ENCODE peak calls at places on chromosome 15, in four cellular contexts. G is HCT116, Q is K562, D is HepG2. O is an unnamed sample.

GRCh38 chr15:69758810-69759410 is 306.3 kb downstream of the RPLP1 start:
- DNase-seq in G (no peak), Q (no peak), D (no peak), O (no peak)

GRCh38 chr15:52082197-52083036 is 30.2 kb downstream of the BCL2L10 start:
- DNase-seq in G (no peak), Q (no peak), D (no peak), O (no peak)

GRCh38 chr15:63997715-63998442 is 48.4 kb downstream of the DAPK2 start:
- DNase-seq in G (no peak), Q (no peak), D (no peak), O (no peak)

GRCh38 chr15:24054547-24055245 is 367.6 kb upstream of the NDN start:
- DNase-seq in G (no peak), Q (no peak), D (no peak), O (no peak)

GRCh38 chr15:90232196-90232595 is 1.5 kb downstream of the CIB1 start:
- DNase-seq in G (no peak), Q (no peak), D (no peak), O (no peak)

GRCh38 chr15:26945046-26945445 is 25.9 kb upstream of the GABRG3 start:
- DNase-seq in G (no peak), Q (no peak), D (no peak), O (no peak)

GRCh38 chr15:74365619-74366445 is 1.6 kb downstream of the CYP11A1 start:
- DNase-seq in G (no peak), Q (no peak), D (peak; percentile 25), O (no peak)

GRCh38 chr15:70475921-70476320 is 287.4 kb downstream of the UACA start:
- DNase-seq in G (no peak), Q (no peak), D (no peak), O (no peak)

GRCh38 chr15:52737720-52738119 is 52.4 kb downstream of the ONECUT1 start:
- DNase-seq in G (no peak), Q (no peak), D (no peak), O (no peak)

GRCh38 chr15:93109370-93110105 is 20.5 kb upstream of the RGMA start:
- DNase-seq in G (no peak), Q (no peak), D (no peak), O (no peak)

GRCh38 chr15:99745687-99746086 is 12.4 kb upstream of the LYSMD4 start:
- DNase-seq in G (no peak), Q (no peak), D (no peak), O (no peak)

GRCh38 chr15:33729648-33730047 is 238.6 kb upstream of the CHRM5 start:
- DNase-seq in G (peak; percentile 6), Q (no peak), D (peak; percentile 7), O (no peak)

GRCh38 chr15:92636401-92636949 is 19.1 kb downstream of the FAM174B start:
- DNase-seq in G (no peak), Q (no peak), D (no peak), O (no peak)

GRCh38 chr15:83695901-83696425 is 42.0 kb downstream of the ADAMTSL3 start:
- DNase-seq in G (no peak), Q (no peak), D (no peak), O (no peak)

GRCh38 chr15:59157840-59158700 is 48.6 kb upstream of the LDHAL6B start:
- DNase-seq in G (no peak), Q (no peak), D (no peak), O (no peak)

GRCh38 chr15:43294091-43294706 is 27.5 kb upstream of the TGM5 start:
- DNase-seq in G (no peak), Q (no peak), D (no peak), O (no peak)

GRCh38 chr15:70584838-70585706 is 178.3 kb downstream of the UACA start:
- DNase-seq in G (peak; percentile 38), Q (no peak), D (peak; percentile 84), O (peak; percentile 8)

GRCh38 chr15:44340410-44340809 is 51.9 kb downstream of the GOLM2 start:
- DNase-seq in G (no peak), Q (no peak), D (no peak), O (no peak)

GRCh38 chr15:70792171-70792573 is 28.8 kb upstream of the UACA start:
- DNase-seq in G (peak; percentile 47), Q (no peak), D (no peak), O (peak; percentile 77)

GRCh38 chr15:34739346-34739745 is 15.5 kb downstream of the GJD2 start:
- DNase-seq in G (no peak), Q (no peak), D (no peak), O (no peak)

GRCh38 chr15:74723754-74724334 is 1.5 kb downstream of the CYP1A1 start:
- DNase-seq in G (peak; percentile 77), Q (peak; percentile 72), D (peak; percentile 82), O (peak; percentile 32)

GRCh38 chr15:67201136-67201535 is 53.3 kb downstream of the AAGAB start:
- DNase-seq in G (no peak), Q (no peak), D (no peak), O (no peak)
- TF ChIP-seq TCF7L2 in G (no peak), Q (no peak), D (no peak), O (no peak)

GRCh38 chr15:62344806-62345539 is 179.9 kb upstream of the C2CD4B start:
- DNase-seq in G (peak; percentile 86), Q (peak; percentile 63), D (peak; percentile 77), O (peak; percentile 72)
- H3K4me3 ChIP-seq in G (no peak overlapping the region), Q (no peak overlapping the region), D (peak overlapping the region; percentile 31), O (peak overlapping the region; percentile 42)

GRCh38 chr15:80478075-80478474 is 73.9 kb downstream of the ARNT2 start:
- DNase-seq in G (no peak), Q (no peak), D (no peak), O (no peak)
- TF ChIP-seq TCF7L2 in G (no peak), Q (no peak), D (no peak), O (no peak)

GRCh38 chr15:39376371-39376909 is 204.4 kb upstream of the THBS1 start:
- DNase-seq in G (no peak), Q (no peak), D (no peak), O (no peak)
- H3K4me3 ChIP-seq in G (no peak overlapping the region), Q (no peak overlapping the region), D (no peak overlapping the region), O (no peak overlapping the region)

DNA sequence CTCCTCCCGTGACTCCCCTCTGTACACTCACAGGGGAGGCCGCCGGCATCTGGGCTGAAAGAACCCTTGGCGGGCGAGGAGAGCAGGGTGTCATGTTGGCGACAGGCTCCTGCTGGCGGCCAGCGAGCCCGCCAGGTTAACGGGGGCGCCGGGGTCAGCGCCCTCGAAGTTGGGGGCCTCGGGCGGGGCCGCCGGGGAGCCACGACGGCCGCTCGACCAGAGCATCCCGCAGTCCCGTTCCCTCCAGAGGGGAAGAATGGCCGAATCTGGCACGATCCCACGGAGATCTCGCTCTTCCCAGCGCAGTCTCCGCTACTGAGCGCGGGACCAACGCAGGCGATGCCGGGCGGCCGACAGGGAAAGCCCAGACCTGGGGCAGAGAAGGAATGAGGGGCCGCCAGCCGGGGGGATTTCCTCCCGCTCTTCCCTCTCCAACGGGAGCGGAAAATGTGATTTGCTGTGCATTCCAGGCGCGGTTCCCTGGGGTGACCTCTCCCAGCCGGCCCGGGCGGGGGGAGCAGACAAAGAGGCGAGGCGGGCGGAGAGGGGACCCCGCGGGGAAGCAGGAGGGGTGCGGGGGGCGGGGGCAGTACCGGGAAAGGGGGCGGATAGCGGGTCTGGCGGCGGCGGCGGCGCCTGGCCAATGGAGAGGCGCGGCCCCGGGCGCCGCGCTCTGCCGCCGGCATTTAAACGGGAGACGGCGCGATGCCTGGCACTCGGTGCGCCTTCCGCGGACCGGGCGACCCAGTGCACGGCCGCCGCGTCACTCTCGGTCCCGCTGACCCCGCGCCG is at the start of gene GREM1:
- DNase-seq in G (no peak), Q (no peak), D (no peak), O (no peak)
- TF ChIP-seq TCF7L2 in G (no peak), Q (no peak), D (no peak), O (no peak)

DNA sequence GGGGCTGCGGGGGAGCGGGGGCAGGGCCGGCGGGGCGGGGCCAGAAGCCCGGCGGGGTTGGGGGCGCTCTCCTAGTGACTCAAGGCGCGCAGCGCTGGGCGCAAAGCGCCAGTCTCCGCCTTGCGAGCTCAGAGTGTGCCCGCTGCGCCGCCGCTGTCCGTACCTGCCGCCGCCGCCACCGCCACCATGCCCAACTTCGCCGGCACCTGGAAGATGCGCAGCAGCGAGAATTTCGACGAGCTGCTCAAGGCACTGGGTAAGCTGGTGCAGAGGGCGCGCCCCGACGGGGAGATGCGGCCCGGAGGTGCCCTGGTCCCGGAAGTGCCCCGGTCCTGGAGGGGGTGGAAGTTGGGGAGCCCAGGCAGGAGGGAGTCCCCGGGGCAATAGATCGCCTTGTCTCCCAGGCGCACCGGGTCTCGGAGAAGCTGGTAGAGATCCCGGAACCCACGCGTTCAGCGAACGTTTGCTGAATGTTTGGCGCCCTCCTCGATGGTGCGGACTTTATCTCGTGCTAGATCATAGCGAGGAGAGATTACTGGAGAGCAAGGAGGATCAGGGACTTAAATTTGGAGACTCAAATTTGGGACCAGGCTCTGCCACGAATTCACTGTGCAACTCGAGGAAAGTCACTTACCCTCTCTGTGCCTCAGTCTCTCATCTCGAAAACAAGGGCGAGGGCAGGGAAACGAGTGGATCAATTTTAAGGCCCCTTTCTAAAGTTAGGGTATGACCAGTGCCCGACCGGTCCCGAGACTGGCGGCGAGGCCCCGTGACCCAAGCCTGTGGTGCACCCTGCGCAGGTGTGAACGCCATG is at the start of gene CRABP1:
- DNase-seq in G (no peak), Q (no peak), D (no peak), O (no peak)
- H3K4me3 ChIP-seq in G (no peak within 1 kb of the TSS), Q (no peak within 1 kb of the TSS), D (no peak within 1 kb of the TSS), O (peak within 1 kb of the TSS; percentile 21)

GRCh38 chr15:57237676-57238075 is 138.6 kb upstream of the CGNL1 start:
- DNase-seq in G (no peak), Q (no peak), D (no peak), O (no peak)

GRCh38 chr15:57237282-57237642 is 139.0 kb upstream of the CGNL1 start:
- DNase-seq in G (no peak), Q (no peak), D (no peak), O (no peak)

GRCh38 chr15:57235865-57236264 is 140.4 kb upstream of the CGNL1 start:
- DNase-seq in G (no peak), Q (peak; percentile 32), D (no peak), O (no peak)

GRCh38 chr15:57235186-57235585 is 141.1 kb upstream of the CGNL1 start:
- DNase-seq in G (no peak), Q (no peak), D (no peak), O (no peak)

GRCh38 chr15:57236561-57237281 is 139.6 kb upstream of the CGNL1 start:
- DNase-seq in G (no peak), Q (no peak), D (no peak), O (no peak)
- TF ChIP-seq TCF7L2 in G (no peak), Q (no peak), D (no peak), O (no peak)

DNA sequence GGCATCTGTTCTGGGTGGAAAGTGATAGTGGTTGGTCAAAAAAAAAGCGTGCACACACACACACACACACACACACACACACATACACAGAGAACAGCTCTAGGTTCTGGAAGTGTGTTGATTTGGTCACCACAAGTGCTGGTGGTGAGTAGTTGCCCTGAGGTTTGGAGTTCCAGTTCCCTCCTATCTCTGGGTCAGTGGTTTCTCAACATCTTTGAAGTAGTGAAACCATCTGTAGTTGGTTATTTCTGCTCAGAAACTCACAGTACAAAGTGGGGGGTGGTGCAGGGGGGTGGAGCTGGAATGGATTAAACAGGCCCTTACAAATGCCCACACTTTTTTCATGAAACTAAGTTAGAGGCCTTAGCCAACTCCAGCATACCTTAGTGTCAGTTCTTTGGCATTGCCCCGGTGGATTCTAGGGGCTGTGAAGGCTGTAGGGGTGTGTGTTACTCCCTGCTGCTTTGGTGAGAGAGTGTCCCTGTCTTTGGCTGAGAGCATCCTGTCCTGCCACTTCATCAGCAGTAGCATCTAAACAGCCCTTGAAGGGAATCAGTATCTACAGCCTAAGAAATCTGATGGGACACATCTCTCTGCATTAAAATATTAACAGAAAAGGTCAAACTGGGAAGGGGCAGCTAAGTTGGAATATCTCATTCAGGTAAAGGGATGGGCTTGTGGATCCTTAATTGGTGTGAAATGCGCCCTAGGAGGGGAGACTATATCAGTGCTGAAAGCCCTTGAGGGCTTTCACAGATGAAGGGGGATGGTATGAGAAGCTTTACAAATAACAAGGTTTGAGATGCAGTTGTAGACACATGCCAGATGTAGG is 20.6 kb downstream of the SMAD3 start:
- DNase-seq in G (no peak), Q (no peak), D (no peak), O (no peak)
- H3K4me3 ChIP-seq in G (no peak overlapping the region), Q (no peak overlapping the region), D (no peak overlapping the region), O (no peak overlapping the region)